ENCODE peak calls at places on chromosomes 6 and 20, in seven cellular contexts. R is AG10803; D is activated CD4-positive, alpha-beta T cell treated with anti-CD3 and anti-CD28 coated beads for 48 hours; T is stimulated activated CD4-positive, alpha-beta T cell treated with anti-CD3 and anti-CD28 coated beads, Interleukin-1b, Interleukin-23, amount 100 ng/mL, for 1 hour; G is kidney tubule cell; U is AG08396; N is KG1. E is an unnamed sample.
A peak's percentile ranks its signal among the peaks of the same experiment; 100 is the strongest.

GRCh38 chr6:31498748-31499147 is 803 bp downstream of the MICB start:
- DNase-seq in R (no peak), D (no peak), T (no peak), G (peak; percentile 22), U (no peak), N (no peak), E (peak; percentile 51)

GRCh38 chr6:70221025-70221714 is 81.7 kb downstream of the COL9A1 start:
- DNase-seq in R (peak; percentile 21), D (peak; percentile 11), T (no peak), G (peak; percentile 43), U (peak; percentile 19), N (no peak), E (peak; percentile 64)

GRCh38 chr20:17849901-17850673 is 118.5 kb downstream of the SNX5 start:
- DNase-seq in R (peak; percentile 100), D (no peak), T (no peak), G (peak; percentile 96), U (peak; percentile 94), N (no peak), E (no peak)

GRCh38 chr6:130676077-130676772 is 151.0 kb upstream of the SMLR1 start:
- DNase-seq in R (peak; percentile 34), D (no peak), T (no peak), G (no peak), U (no peak), N (no peak), E (peak; percentile 5)

GRCh38 chr20:3687655-3688054 is 5.8 kb upstream of the ADAM33 start:
- DNase-seq in R (peak; percentile 79), D (no peak), T (no peak), G (peak; percentile 27), U (peak; percentile 88), N (no peak), E (no peak)

GRCh38 chr20:47181056-47181862 is 175.2 kb downstream of the ZMYND8 start:
- DNase-seq in R (peak; percentile 61), D (peak; percentile 47), T (no peak), G (peak; percentile 89), U (peak; percentile 82), N (no peak), E (peak; percentile 23)

GRCh38 chr20:5991623-5992441 is 41.4 kb downstream of the MCM8 start:
- DNase-seq in R (peak; percentile 22), D (no peak), T (no peak), G (peak; percentile 80), U (peak; percentile 37), N (no peak), E (no peak)

GRCh38 chr6:158008894-158009891 is 27.5 kb downstream of the SYNJ2 start:
- DNase-seq in R (peak; percentile 87), D (peak; percentile 54), T (no peak), G (peak; percentile 35), U (no peak), N (peak; percentile 37), E (peak; percentile 99)

GRCh38 chr6:137016366-137016765 is 28.4 kb downstream of the IL20RA start:
- DNase-seq in R (peak; percentile 55), D (no peak), T (no peak), G (no peak), U (no peak), N (no peak), E (no peak)

GRCh38 chr6:68638225-68638900 is 3.3 kb downstream of the ADGRB3 start:
- DNase-seq in R (peak; percentile 33), D (peak; percentile 47), T (no peak), G (peak; percentile 49), U (peak; percentile 24), N (no peak), E (peak; percentile 39)

GRCh38 chr6:21133902-21134301 is 459.6 kb upstream of the SOX4 start:
- DNase-seq in R (no peak), D (no peak), T (no peak), G (no peak), U (no peak), N (no peak), E (peak; percentile 54)

GRCh38 chr20:7617797-7618196 is 322.5 kb downstream of the HAO1 start:
- DNase-seq in R (no peak), D (no peak), T (no peak), G (no peak), U (no peak), N (no peak), E (no peak)

GRCh38 chr20:40844285-40844684 is 155.2 kb upstream of the MAFB start:
- DNase-seq in R (no peak), D (no peak), T (no peak), G (no peak), U (no peak), N (no peak), E (peak; percentile 68)

GRCh38 chr6:11854418-11855165 is 76.0 kb upstream of the ADTRP start:
- DNase-seq in R (peak; percentile 62), D (peak; percentile 10), T (no peak), G (peak; percentile 66), U (peak; percentile 43), N (no peak), E (no peak)

GRCh38 chr6:26556263-26557070 is 18.3 kb downstream of the HMGN4 start:
- DNase-seq in R (peak; percentile 93), D (peak; percentile 74), T (no peak), G (peak; percentile 95), U (peak; percentile 81), N (no peak), E (peak; percentile 98)

GRCh38 chr6:134557509-134557908 is 239.6 kb upstream of the SGK1 start:
- DNase-seq in R (no peak), D (no peak), T (no peak), G (no peak), U (no peak), N (no peak), E (no peak)

GRCh38 chr20:48567145-48567544 is 260.7 kb downstream of the PREX1 start:
- DNase-seq in R (no peak), D (no peak), T (no peak), G (no peak), U (no peak), N (no peak), E (no peak)

GRCh38 chr6:141675957-141676356 is 456.8 kb upstream of the GJE1 start:
- DNase-seq in R (peak; percentile 26), D (no peak), T (no peak), G (no peak), U (no peak), N (no peak), E (peak; percentile 42)

GRCh38 chr6:74256387-74257180 is 560.6 kb downstream of the CD109 start:
- DNase-seq in R (peak; percentile 20), D (no peak), T (no peak), G (peak; percentile 70), U (no peak), N (no peak), E (no peak)

GRCh38 chr6:53161481-53162009 is 12.9 kb upstream of the GCM1 start:
- DNase-seq in R (peak; percentile 35), D (no peak), T (no peak), G (no peak), U (no peak), N (no peak), E (no peak)

GRCh38 chr6:44074383-44075136 is 52.7 kb downstream of the MRPL14 start:
- DNase-seq in R (peak; percentile 81), D (peak; percentile 83), T (peak; percentile 43), G (peak; percentile 90), U (peak; percentile 88), N (no peak), E (no peak)

GRCh38 chr6:147077251-147077650 is 127.0 kb upstream of the STXBP5 start:
- DNase-seq in R (no peak), D (no peak), T (no peak), G (no peak), U (no peak), N (no peak), E (no peak)

GRCh38 chr20:34062651-34063482 is 49.2 kb downstream of the EIF2S2 start:
- DNase-seq in R (peak; percentile 64), D (peak; percentile 44), T (no peak), G (no peak), U (no peak), N (no peak), E (no peak)

GRCh38 chr6:44593539-44593944 is 206.0 kb downstream of the CDC5L start:
- DNase-seq in R (peak; percentile 73), D (peak; percentile 81), T (peak; percentile 34), G (peak; percentile 61), U (peak; percentile 36), N (peak; percentile 48), E (peak; percentile 70)

GRCh38 chr20:9608639-9609440 is 94.5 kb downstream of the LAMP5 start:
- DNase-seq in R (no peak), D (no peak), T (no peak), G (no peak), U (no peak), N (no peak), E (peak; percentile 18)

E was measured in NCI-H69.